ENCODE peak calls at places on chromosomes 16 and 17, in ten cellular contexts. One of them, this sample, is unnamed.

GRCh38 chr17:77721823-77722160 is 236.7 kb upstream of the TNRC6C start:
- DNase-seq in NCI-H446: no peak
- DNase-seq in osteoblast: no peak
- DNase-seq in dorsolateral prefrontal cortex: no peak
- DNase-seq in body of pancreas: no peak
- DNase-seq in activated naive CD8-positive, alpha-beta T cell treated with anti-CD3 and anti-CD28 coated beads, Interleukin-2, amount 10 ng/mL, durations not matched to agents 7 days and 5 days: no peak
- DNase-seq in lung microvascular endothelial cell: no peak
- DNase-seq in NCI-H524 treated with DMSO at 0.1 percent for 48 hours: no peak
- DNase-seq in HepG2: no peak
- DNase-seq in heart left ventricle: no peak
- DNase-seq in this sample: no peak

GRCh38 chr17:74101527-74101926 is 102.0 kb upstream of the RPL38 start:
- DNase-seq in NCI-H446: peak; percentile 7
- DNase-seq in osteoblast: no peak
- DNase-seq in dorsolateral prefrontal cortex: no peak
- DNase-seq in body of pancreas: no peak
- DNase-seq in activated naive CD8-positive, alpha-beta T cell treated with anti-CD3 and anti-CD28 coated beads, Interleukin-2, amount 10 ng/mL, durations not matched to agents 7 days and 5 days: no peak
- DNase-seq in lung microvascular endothelial cell: no peak
- DNase-seq in NCI-H524 treated with DMSO at 0.1 percent for 48 hours: no peak
- DNase-seq in HepG2: no peak
- DNase-seq in heart left ventricle: no peak
- DNase-seq in this sample: no peak

GRCh38 chr16:66651474-66651765 is 45.1 kb downstream of the CMTM4 start:
- DNase-seq in NCI-H446: no peak
- DNase-seq in osteoblast: no peak
- DNase-seq in dorsolateral prefrontal cortex: no peak
- DNase-seq in body of pancreas: no peak
- DNase-seq in activated naive CD8-positive, alpha-beta T cell treated with anti-CD3 and anti-CD28 coated beads, Interleukin-2, amount 10 ng/mL, durations not matched to agents 7 days and 5 days: no peak
- DNase-seq in lung microvascular endothelial cell: no peak
- DNase-seq in NCI-H524 treated with DMSO at 0.1 percent for 48 hours: no peak
- DNase-seq in HepG2: no peak
- DNase-seq in heart left ventricle: no peak
- DNase-seq in this sample: no peak

GRCh38 chr17:50344712-50345380 is 1.1 kb upstream of the XYLT2 start:
- DNase-seq in NCI-H446: no peak
- DNase-seq in osteoblast: peak; percentile 83
- DNase-seq in dorsolateral prefrontal cortex: no peak
- DNase-seq in body of pancreas: no peak
- DNase-seq in activated naive CD8-positive, alpha-beta T cell treated with anti-CD3 and anti-CD28 coated beads, Interleukin-2, amount 10 ng/mL, durations not matched to agents 7 days and 5 days: no peak
- DNase-seq in lung microvascular endothelial cell: no peak
- DNase-seq in NCI-H524 treated with DMSO at 0.1 percent for 48 hours: no peak
- DNase-seq in HepG2: no peak
- DNase-seq in heart left ventricle: no peak
- DNase-seq in this sample: peak; percentile 57

GRCh38 chr17:57293077-57293476 is 36.8 kb downstream of the MSI2 start:
- DNase-seq in NCI-H446: no peak
- DNase-seq in osteoblast: no peak
- DNase-seq in dorsolateral prefrontal cortex: no peak
- DNase-seq in body of pancreas: peak; percentile 42
- DNase-seq in activated naive CD8-positive, alpha-beta T cell treated with anti-CD3 and anti-CD28 coated beads, Interleukin-2, amount 10 ng/mL, durations not matched to agents 7 days and 5 days: no peak
- DNase-seq in lung microvascular endothelial cell: no peak
- DNase-seq in NCI-H524 treated with DMSO at 0.1 percent for 48 hours: no peak
- DNase-seq in HepG2: peak; percentile 92
- DNase-seq in heart left ventricle: peak; percentile 34
- DNase-seq in this sample: no peak

GRCh38 chr17:28747046-28747691 is 3.4 kb downstream of the TRAF4 start:
- DNase-seq in NCI-H446: peak; percentile 40
- DNase-seq in osteoblast: no peak
- DNase-seq in dorsolateral prefrontal cortex: peak; percentile 56
- DNase-seq in body of pancreas: peak; percentile 93
- DNase-seq in activated naive CD8-positive, alpha-beta T cell treated with anti-CD3 and anti-CD28 coated beads, Interleukin-2, amount 10 ng/mL, durations not matched to agents 7 days and 5 days: no peak
- DNase-seq in lung microvascular endothelial cell: peak; percentile 48
- DNase-seq in NCI-H524 treated with DMSO at 0.1 percent for 48 hours: peak; percentile 20
- DNase-seq in HepG2: no peak
- DNase-seq in heart left ventricle: no peak
- DNase-seq in this sample: no peak

GRCh38 chr17:65914784-65915342 is 277.1 kb downstream of the CEP112 start:
- DNase-seq in NCI-H446: no peak
- DNase-seq in osteoblast: no peak
- DNase-seq in dorsolateral prefrontal cortex: no peak
- DNase-seq in body of pancreas: no peak
- DNase-seq in activated naive CD8-positive, alpha-beta T cell treated with anti-CD3 and anti-CD28 coated beads, Interleukin-2, amount 10 ng/mL, durations not matched to agents 7 days and 5 days: no peak
- DNase-seq in lung microvascular endothelial cell: no peak
- DNase-seq in NCI-H524 treated with DMSO at 0.1 percent for 48 hours: no peak
- DNase-seq in HepG2: no peak
- DNase-seq in heart left ventricle: no peak
- DNase-seq in this sample: peak; percentile 79

GRCh38 chr17:62648247-62648953 is 20.9 kb downstream of the MRC2 start:
- DNase-seq in NCI-H446: no peak
- DNase-seq in osteoblast: peak; percentile 48
- DNase-seq in dorsolateral prefrontal cortex: no peak
- DNase-seq in body of pancreas: no peak
- DNase-seq in activated naive CD8-positive, alpha-beta T cell treated with anti-CD3 and anti-CD28 coated beads, Interleukin-2, amount 10 ng/mL, durations not matched to agents 7 days and 5 days: no peak
- DNase-seq in lung microvascular endothelial cell: no peak
- DNase-seq in NCI-H524 treated with DMSO at 0.1 percent for 48 hours: peak; percentile 88
- DNase-seq in HepG2: no peak
- DNase-seq in heart left ventricle: peak; percentile 45
- DNase-seq in this sample: no peak

GRCh38 chr16:11361751-11362742 is 16.8 kb downstream of the RMI2 start:
- DNase-seq in NCI-H446: no peak
- DNase-seq in osteoblast: peak; percentile 43
- DNase-seq in dorsolateral prefrontal cortex: no peak
- DNase-seq in body of pancreas: no peak
- DNase-seq in activated naive CD8-positive, alpha-beta T cell treated with anti-CD3 and anti-CD28 coated beads, Interleukin-2, amount 10 ng/mL, durations not matched to agents 7 days and 5 days: peak; percentile 65
- DNase-seq in lung microvascular endothelial cell: no peak
- DNase-seq in NCI-H524 treated with DMSO at 0.1 percent for 48 hours: no peak
- DNase-seq in HepG2: no peak
- DNase-seq in heart left ventricle: no peak
- DNase-seq in this sample: peak; percentile 75

GRCh38 chr17:62098623-62099231 is 33.6 kb upstream of the MED13 start:
- DNase-seq in NCI-H446: no peak
- DNase-seq in osteoblast: no peak
- DNase-seq in dorsolateral prefrontal cortex: no peak
- DNase-seq in body of pancreas: no peak
- DNase-seq in activated naive CD8-positive, alpha-beta T cell treated with anti-CD3 and anti-CD28 coated beads, Interleukin-2, amount 10 ng/mL, durations not matched to agents 7 days and 5 days: no peak
- DNase-seq in lung microvascular endothelial cell: no peak
- DNase-seq in NCI-H524 treated with DMSO at 0.1 percent for 48 hours: no peak
- DNase-seq in HepG2: no peak
- DNase-seq in heart left ventricle: no peak
- DNase-seq in this sample: no peak

GRCh38 chr16:48862087-48862532 is 252.1 kb upstream of the N4BP1 start:
- DNase-seq in NCI-H446: peak; percentile 44
- DNase-seq in osteoblast: no peak
- DNase-seq in dorsolateral prefrontal cortex: no peak
- DNase-seq in body of pancreas: no peak
- DNase-seq in activated naive CD8-positive, alpha-beta T cell treated with anti-CD3 and anti-CD28 coated beads, Interleukin-2, amount 10 ng/mL, durations not matched to agents 7 days and 5 days: no peak
- DNase-seq in lung microvascular endothelial cell: no peak
- DNase-seq in NCI-H524 treated with DMSO at 0.1 percent for 48 hours: no peak
- DNase-seq in HepG2: no peak
- DNase-seq in heart left ventricle: no peak
- DNase-seq in this sample: no peak

GRCh38 chr17:30369995-30370394 is 8.7 kb upstream of the CPD start:
- DNase-seq in NCI-H446: no peak
- DNase-seq in osteoblast: no peak
- DNase-seq in dorsolateral prefrontal cortex: no peak
- DNase-seq in body of pancreas: no peak
- DNase-seq in activated naive CD8-positive, alpha-beta T cell treated with anti-CD3 and anti-CD28 coated beads, Interleukin-2, amount 10 ng/mL, durations not matched to agents 7 days and 5 days: no peak
- DNase-seq in lung microvascular endothelial cell: no peak
- DNase-seq in NCI-H524 treated with DMSO at 0.1 percent for 48 hours: no peak
- DNase-seq in HepG2: no peak
- DNase-seq in heart left ventricle: no peak
- DNase-seq in this sample: no peak

GRCh38 chr17:74239169-74239568 is 25.8 kb downstream of the TTYH2 start:
- DNase-seq in NCI-H446: no peak
- DNase-seq in osteoblast: no peak
- DNase-seq in dorsolateral prefrontal cortex: no peak
- DNase-seq in body of pancreas: peak; percentile 74
- DNase-seq in activated naive CD8-positive, alpha-beta T cell treated with anti-CD3 and anti-CD28 coated beads, Interleukin-2, amount 10 ng/mL, durations not matched to agents 7 days and 5 days: no peak
- DNase-seq in lung microvascular endothelial cell: no peak
- DNase-seq in NCI-H524 treated with DMSO at 0.1 percent for 48 hours: no peak
- DNase-seq in HepG2: no peak
- DNase-seq in heart left ventricle: no peak
- DNase-seq in this sample: peak; percentile 93

GRCh38 chr16:27724491-27724878 is 174.5 kb downstream of the KATNIP start:
- DNase-seq in NCI-H446: peak; percentile 9
- DNase-seq in osteoblast: no peak
- DNase-seq in dorsolateral prefrontal cortex: peak; percentile 72
- DNase-seq in body of pancreas: no peak
- DNase-seq in activated naive CD8-positive, alpha-beta T cell treated with anti-CD3 and anti-CD28 coated beads, Interleukin-2, amount 10 ng/mL, durations not matched to agents 7 days and 5 days: no peak
- DNase-seq in lung microvascular endothelial cell: no peak
- DNase-seq in NCI-H524 treated with DMSO at 0.1 percent for 48 hours: no peak
- DNase-seq in HepG2: no peak
- DNase-seq in heart left ventricle: no peak
- DNase-seq in this sample: no peak

GRCh38 chr17:14515015-14515414 is 214.1 kb downstream of the HS3ST3B1 start:
- DNase-seq in NCI-H446: no peak
- DNase-seq in osteoblast: no peak
- DNase-seq in dorsolateral prefrontal cortex: no peak
- DNase-seq in body of pancreas: no peak
- DNase-seq in activated naive CD8-positive, alpha-beta T cell treated with anti-CD3 and anti-CD28 coated beads, Interleukin-2, amount 10 ng/mL, durations not matched to agents 7 days and 5 days: no peak
- DNase-seq in lung microvascular endothelial cell: no peak
- DNase-seq in NCI-H524 treated with DMSO at 0.1 percent for 48 hours: no peak
- DNase-seq in HepG2: no peak
- DNase-seq in heart left ventricle: no peak
- DNase-seq in this sample: no peak

This sample was measured in MV-4-11.